ENCODE peak calls at places on chromosomes 1 and 21, in five cellular contexts. M is GM04504; U is activated naive CD4-positive, alpha-beta T cell; T is cardiac muscle cell; A is HCEC 1CT. I is an unnamed sample.

GRCh38 chr1:166088572-166088955 is 78.2 kb downstream of the FAM78B start:
- DNase-seq in U (no peak), A (no peak), T (no peak), M (no peak), I (no peak)

GRCh38 chr1:69401894-69402293 is 165.8 kb upstream of the LRRC7 start:
- DNase-seq in M (no peak), A (no peak), T (no peak), U (no peak), I (no peak)

GRCh38 chr21:37060296-37060695 is 12.6 kb downstream of the PIGP start:
- DNase-seq in T (peak), A (peak), M (peak), U (no peak), I (peak)

GRCh38 chr1:6141601-6142000 is 38.5 kb downstream of the CHD5 start:
- DNase-seq in A (peak), T (no peak), U (no peak), M (no peak), I (no peak)

GRCh38 chr1:220843481-220844011 is 35.7 kb upstream of the HLX start:
- DNase-seq in M (no peak), U (no peak), A (no peak), T (peak), I (no peak)

GRCh38 chr1:32240140-32240951 is 6.7 kb upstream of the FAM167B start:
- DNase-seq in M (no peak), T (peak), U (peak), A (peak), I (no peak)

GRCh38 chr1:242634732-242635131 is 110.2 kb upstream of the PLD5 start:
- DNase-seq in T (no peak), M (no peak), A (no peak), U (no peak), I (no peak)

GRCh38 chr1:42305639-42306038 is 29.4 kb downstream of the FOXJ3 start:
- DNase-seq in T (peak), U (no peak), A (peak), M (no peak), I (no peak)

GRCh38 chr1:220368352-220369265 is 96.4 kb upstream of the RAB3GAP2 start:
- DNase-seq in U (no peak), M (no peak), T (peak), A (no peak), I (no peak)

GRCh38 chr1:174160109-174160473 is 771 bp downstream of the RABGAP1L start:
- DNase-seq in U (no peak), A (peak), M (no peak), T (peak), I (no peak)

GRCh38 chr21:42404534-42404933 is 832 bp downstream of the UBASH3A start:
- DNase-seq in T (no peak), M (no peak), A (no peak), U (no peak), I (no peak)

GRCh38 chr1:61244114-61244513 is 161.8 kb downstream of the NFIA start:
- DNase-seq in U (no peak), A (peak), M (peak), T (peak), I (no peak)

GRCh38 chr1:161954050-161954449 is 69.6 kb downstream of the OLFML2B start:
- DNase-seq in M (no peak), A (no peak), T (no peak), U (no peak), I (no peak)

GRCh38 chr1:118333601-118334241 is 148.7 kb upstream of the SPAG17 start:
- DNase-seq in T (no peak), A (no peak), U (no peak), M (peak), I (no peak)